ENCODE peak calls at places on chromosomes 16 and 17, in four cellular contexts. N, H, E and V are unnamed samples.

GRCh38 chr17:8963665-8964258 is 1.7 kb downstream of the PIK3R5 start:
- DNase-seq in N (no peak), H (no peak), E (no peak), V (no peak)

GRCh38 chr17:17919169-17920107 is 52.8 kb downstream of the TOM1L2 start:
- DNase-seq in N (no peak), H (peak; percentile 30), E (peak; percentile 82), V (peak; percentile 82)

GRCh38 chr16:53704445-53704813 is 473 bp downstream of the FTO start:
- DNase-seq in N (no peak), H (no peak), E (no peak), V (no peak)

GRCh38 chr17:74631468-74632195 is 8.1 kb upstream of the CD300E start:
- DNase-seq in N (no peak), H (peak; percentile 25), E (peak; percentile 19), V (no peak)

GRCh38 chr16:22022151-22022550 is 14.2 kb downstream of the MOSMO start:
- DNase-seq in N (no peak), H (no peak), E (no peak), V (no peak)

GRCh38 chr17:19327039-19327776 is 35.3 kb downstream of the B9D1 start:
- DNase-seq in N (peak; percentile 37), H (no peak), E (peak; percentile 85), V (no peak)

GRCh38 chr16:19666451-19666850 is 51.6 kb downstream of the KNOP1 start:
- DNase-seq in N (no peak), H (no peak), E (no peak), V (peak; percentile 66)

GRCh38 chr16:4455081-4455480 is 19.3 kb downstream of the NMRAL1 start:
- DNase-seq in N (no peak), H (no peak), E (no peak), V (no peak)

GRCh38 chr16:12002447-12003006 is 26.0 kb downstream of the SNX29 start:
- DNase-seq in N (no peak), H (no peak), E (peak; percentile 94), V (no peak)

GRCh38 chr16:15708096-15708495 is 58.1 kb downstream of the NDE1 start:
- DNase-seq in N (no peak), H (no peak), E (peak; percentile 79), V (no peak)

GRCh38 chr17:82338858-82339633 is 5.5 kb upstream of the SECTM1 start:
- DNase-seq in N (no peak), H (no peak), E (peak; percentile 70), V (no peak)

GRCh38 chr17:6648181-6648580 is 3.2 kb downstream of the MED31 start:
- DNase-seq in N (no peak), H (no peak), E (peak; percentile 27), V (no peak)

GRCh38 chr16:85086347-85087291 is 25.7 kb downstream of the CIBAR2 start:
- DNase-seq in N (no peak), H (no peak), E (peak; percentile 39), V (peak; percentile 55)

GRCh38 chr17:65553646-65554567 is 7.5 kb downstream of the AXIN2 start:
- DNase-seq in N (no peak), H (no peak), E (no peak), V (no peak)

GRCh38 chr16:19167710-19168172 is 299 bp upstream of the SYT17 start:
- DNase-seq in N (no peak), H (no peak), E (peak; percentile 70), V (peak; percentile 77)

GRCh38 chr17:54935487-54935886 is 33.0 kb downstream of the COX11 start:
- DNase-seq in N (no peak), H (no peak), E (no peak), V (no peak)

GRCh38 chr17:36947922-36948716 is 635 bp upstream of the AATF start:
- DNase-seq in N (no peak), H (no peak), E (no peak), V (no peak)

GRCh38 chr17:17782425-17783120 is 54.2 kb downstream of the SREBF1 start:
- DNase-seq in N (no peak), H (no peak), E (no peak), V (no peak)

GRCh38 chr17:4310349-4311060 is 46.7 kb upstream of the ANKFY1 start:
- DNase-seq in N (no peak), H (no peak), E (peak; percentile 81), V (peak; percentile 60)

GRCh38 chr17:27446569-27447301 is 9.5 kb upstream of the KSR1 start:
- DNase-seq in N (peak; percentile 80), H (no peak), E (peak; percentile 99), V (no peak)

GRCh38 chr17:22463110-22463850 is 771.0 kb downstream of the KCNJ18 start:
- DNase-seq in N (no peak), H (no peak), E (no peak), V (no peak)

GRCh38 chr16:5186381-5186903 is 88.8 kb upstream of the EEF2KMT start:
- DNase-seq in N (no peak), H (no peak), E (no peak), V (no peak)

GRCh38 chr17:63550816-63551639 is 751 bp downstream of the DCAF7 start:
- DNase-seq in N (no peak), H (no peak), E (peak; percentile 32), V (no peak)

GRCh38 chr17:72460711-72461110 is 339.9 kb downstream of the SOX9 start:
- DNase-seq in N (no peak), H (no peak), E (no peak), V (no peak)

GRCh38 chr17:41446806-41447205 is 6.0 kb upstream of the KRT38 start:
- DNase-seq in N (peak; percentile 44), H (no peak), E (peak; percentile 69), V (no peak)

GRCh38 chr16:53911506-53911905 is 207.6 kb downstream of the FTO start:
- DNase-seq in N (no peak), H (no peak), E (no peak), V (no peak)

GRCh38 chr17:1746975-1747543 is 4.4 kb downstream of the SERPINF2 start:
- DNase-seq in N (no peak), H (no peak), E (peak; percentile 44), V (no peak)

GRCh38 chr16:28326881-28327610 is 34.7 kb downstream of the SBK1 start:
- DNase-seq in N (no peak), H (peak; percentile 37), E (peak; percentile 54), V (peak; percentile 34)

GRCh38 chr17:74712756-74713155 is at the start of gene CD300LF:
- DNase-seq in N (no peak), H (no peak), E (no peak), V (no peak)

GRCh38 chr17:39820541-39820940 is 43.6 kb downstream of the IKZF3 start:
- DNase-seq in N (no peak), H (no peak), E (no peak), V (no peak)
- TF ChIP-seq CTCF in N (no peak), H (no peak), E (no peak), V (no peak)

DNA sequence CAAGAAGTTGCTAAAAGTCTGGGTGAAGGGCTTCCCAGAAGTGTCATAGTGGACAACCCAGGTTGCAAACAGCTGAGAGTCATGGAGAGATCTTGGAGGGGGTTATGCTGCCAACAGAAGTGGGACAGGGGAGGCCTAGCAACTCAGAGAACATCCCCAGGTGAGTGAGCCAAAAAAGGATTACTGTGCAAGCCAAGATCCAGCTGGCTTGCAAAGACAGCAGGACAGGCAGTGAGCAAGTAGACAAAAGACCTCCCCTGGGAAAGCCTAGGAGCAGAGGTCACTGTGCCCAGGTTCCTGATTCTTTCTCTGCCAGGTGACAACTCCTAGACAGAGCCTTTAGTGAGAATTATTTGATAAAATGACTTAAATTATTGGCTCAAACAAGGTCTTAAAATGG is 9.5 kb upstream of the LONP2 start:
- DNase-seq in N (no peak), H (no peak), E (no peak), V (no peak)
- TF ChIP-seq CTCF in N (no peak), H (no peak), E (no peak), V (no peak)

GRCh38 chr17:47717261-47717697 is 15.8 kb upstream of the TBX21 start:
- DNase-seq in N (no peak), H (no peak), E (no peak), V (no peak)
- TF ChIP-seq CTCF in N (peak; percentile 46), H (peak; percentile 44), E (peak; percentile 49), V (peak; percentile 45)

GRCh38 chr16:14658063-14658462 is 25.3 kb downstream of the BFAR start:
- DNase-seq in N (no peak), H (peak; percentile 56), E (peak; percentile 23), V (no peak)
- TF ChIP-seq CTCF in N (no peak), H (no peak), E (no peak), V (no peak)

DNA sequence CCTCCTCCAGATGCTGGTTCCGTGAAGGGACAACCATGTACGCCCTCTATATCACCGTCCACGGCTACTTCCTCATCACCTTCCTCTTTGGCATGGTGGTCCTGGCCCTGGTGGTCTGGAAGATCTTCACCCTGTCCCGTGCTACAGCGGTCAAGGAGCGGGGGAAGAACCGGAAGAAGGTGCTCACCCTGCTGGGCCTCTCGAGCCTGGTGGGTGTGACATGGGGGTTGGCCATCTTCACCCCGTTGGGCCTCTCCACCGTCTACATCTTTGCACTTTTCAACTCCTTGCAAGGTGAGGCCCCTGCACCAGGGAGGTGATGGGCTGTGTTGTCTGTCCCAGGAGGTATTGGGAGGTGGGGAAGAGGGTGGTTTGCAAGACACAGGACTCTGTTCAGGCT is 9.0 kb upstream of the DRC7 start:
- DNase-seq in N (no peak), H (no peak), E (no peak), V (no peak)
- TF ChIP-seq CTCF in N (no peak), H (no peak), E (no peak), V (no peak)

GRCh38 chr16:27316038-27316680 is 2.4 kb downstream of the IL4R start:
- DNase-seq in N (no peak), H (no peak), E (no peak), V (no peak)

GRCh38 chr16:27314986-27315332 is 1.2 kb downstream of the IL4R start:
- DNase-seq in N (no peak), H (no peak), E (no peak), V (no peak)

GRCh38 chr16:27317320-27317719 is 3.5 kb downstream of the IL4R start:
- DNase-seq in N (no peak), H (no peak), E (no peak), V (no peak)

GRCh38 chr16:27314161-27314723 is 468 bp downstream of the IL4R start:
- DNase-seq in N (peak; percentile 50), H (no peak), E (peak; percentile 98), V (peak; percentile 36)

GRCh38 chr16:27315333-27316037 is 1.7 kb downstream of the IL4R start:
- DNase-seq in N (no peak), H (no peak), E (peak; percentile 95), V (peak; percentile 64)
- TF ChIP-seq CTCF in N (no peak), H (peak; percentile 25), E (peak; percentile 27), V (no peak)

DNA sequence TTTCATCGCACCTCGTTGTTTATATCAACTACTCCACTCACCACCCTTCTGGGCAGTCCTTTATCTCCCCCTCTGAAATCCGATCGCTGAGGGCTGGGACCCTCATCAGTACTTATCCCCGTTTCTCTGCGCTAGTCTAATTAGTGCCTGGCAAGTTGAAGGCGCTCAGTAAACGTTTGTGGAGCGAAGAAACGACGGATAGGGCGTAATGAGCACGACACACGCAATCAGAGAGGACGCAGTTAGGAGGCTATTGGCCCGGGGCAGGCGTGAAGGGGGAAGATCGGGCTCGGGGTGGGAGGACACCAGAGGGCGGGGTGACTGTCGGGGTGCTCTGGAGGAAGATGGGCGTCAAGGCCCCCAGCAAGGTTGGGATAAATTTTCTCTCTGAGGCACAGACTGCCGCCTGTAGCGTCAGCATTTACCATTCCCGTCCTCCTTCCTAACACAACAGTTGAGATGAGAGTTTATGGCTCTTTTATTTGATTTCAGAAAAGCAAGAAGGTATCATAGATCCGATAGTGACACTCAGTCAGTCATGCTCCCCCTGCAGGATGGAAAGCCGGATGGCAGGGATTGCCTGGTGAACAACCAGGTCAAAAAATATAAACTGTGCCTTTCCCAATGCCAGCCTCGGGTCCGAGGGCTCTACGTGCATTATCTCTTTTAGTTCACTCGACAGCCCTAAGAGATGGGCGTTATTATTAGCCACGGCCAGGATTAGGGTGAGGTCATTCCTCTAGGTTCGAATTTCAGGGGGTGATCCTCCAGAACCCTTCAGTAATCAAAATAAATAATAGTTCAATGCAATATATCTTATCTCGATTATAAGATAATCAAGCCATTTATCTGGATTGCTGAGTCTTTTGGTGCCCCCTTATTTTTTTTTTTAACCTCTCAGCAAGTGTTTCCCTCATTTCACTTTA is 9.5 kb upstream of the ARL4D start:
- DNase-seq in N (no peak), H (peak; percentile 53), E (peak; percentile 85), V (peak; percentile 76)
- TF ChIP-seq CTCF in N (peak; percentile 77), H (peak; percentile 90), E (peak; percentile 94), V (peak; percentile 87)